ENCODE peak calls at places on chromosomes 13 and 19, in four cellular contexts. Y is H9, S is neural progenitor cell, O is IMR-90. E is an unnamed sample.

GRCh38 chr13:73973156-73973555 is 161.0 kb downstream of the KLF12 start:
- DNase-seq in Y (no peak), S (no peak), O (no peak), E (no peak)

GRCh38 chr13:41610426-41610825 is 153.1 kb downstream of the RGCC start:
- DNase-seq in S (no peak), Y (no peak), O (peak), E (peak)

GRCh38 chr13:51125495-51126226 is 14.6 kb upstream of the C13orf42 start:
- DNase-seq in Y (peak), O (peak), S (peak), E (peak)

GRCh38 chr13:71797487-71797886 is 69.5 kb downstream of the DACH1 start:
- DNase-seq in O (no peak), Y (no peak), S (no peak), E (no peak)

GRCh38 chr19:43316591-43317319 is 36.7 kb upstream of the CD177 start:
- DNase-seq in S (peak), Y (peak), O (peak), E (peak)

GRCh38 chr13:44231786-44232516 is 141.7 kb upstream of the SERP2 start:
- DNase-seq in O (peak), S (no peak), Y (peak), E (peak)

GRCh38 chr19:28963481-28964245 is 249.3 kb downstream of the UQCRFS1 start:
- DNase-seq in S (no peak), O (peak), Y (no peak), E (no peak)

GRCh38 chr13:89455741-89456140 is 1784.6 kb downstream of the SLITRK5 start:
- DNase-seq in S (no peak), Y (no peak), O (no peak), E (peak)

GRCh38 chr13:97659602-97660001 is 225.6 kb downstream of the RAP2A start:
- DNase-seq in Y (no peak), S (peak), O (peak), E (peak)

GRCh38 chr19:6213266-6213595 is 66.5 kb downstream of the MLLT1 start:
- DNase-seq in O (no peak), Y (no peak), S (no peak), E (no peak)

GRCh38 chr13:22175815-22176214 is 504.9 kb downstream of the FGF9 start:
- DNase-seq in Y (no peak), O (no peak), S (no peak), E (no peak)

GRCh38 chr13:33590936-33591335 is 227.0 kb upstream of the RFC3 start:
- DNase-seq in Y (no peak), O (no peak), S (no peak), E (no peak)

GRCh38 chr19:5536337-5536894 is 31.3 kb downstream of the TINCR start:
- DNase-seq in O (peak), S (peak), Y (peak), E (peak)

GRCh38 chr19:58558623-58559274 is 338 bp upstream of the UBE2M start:
- DNase-seq in O (peak), Y (peak), S (peak), E (peak)

GRCh38 chr13:91240341-91240740 is 107.1 kb upstream of the MIR17HG start:
- DNase-seq in S (no peak), Y (no peak), O (no peak), E (no peak)

GRCh38 chr13:27969073-27969865 is at the start of gene CDX2:
- DNase-seq in Y (peak), O (no peak), S (peak), E (no peak)

GRCh38 chr19:57363734-57364181 is 407 bp downstream of the TRAPPC2B start:
- DNase-seq in S (no peak), O (peak), Y (no peak), E (peak)

GRCh38 chr13:114109646-114110045 is 22.8 kb downstream of the RASA3 start:
- DNase-seq in S (peak), Y (no peak), O (no peak), E (no peak)

GRCh38 chr13:29753593-29754485 is 96.6 kb downstream of the UBL3 start:
- DNase-seq in S (no peak), O (peak), Y (no peak), E (no peak)

GRCh38 chr19:7986321-7987083 is 18.9 kb downstream of the ELAVL1 start:
- DNase-seq in Y (no peak), O (peak), S (no peak), E (peak)

GRCh38 chr13:113969311-113969972 is 4.4 kb downstream of the C13orf46 start:
- DNase-seq in O (no peak), Y (no peak), S (no peak), E (no peak)

GRCh38 chr19:38734176-38734425 is 10.2 kb downstream of the CAPN12 start:
- DNase-seq in S (no peak), O (no peak), Y (no peak), E (no peak)

GRCh38 chr19:4957981-4958380 is 10.9 kb upstream of the KDM4B start:
- DNase-seq in Y (no peak), O (no peak), S (no peak), E (no peak)

GRCh38 chr19:23665651-23666410 is 21.2 kb downstream of the ZNF675 start:
- DNase-seq in O (no peak), Y (no peak), S (no peak), E (no peak)

GRCh38 chr13:23510979-23511735 is 59.1 kb upstream of the TNFRSF19 start:
- DNase-seq in Y (no peak), O (peak), S (peak), E (peak)

GRCh38 chr13:73879346-73880020 is 254.7 kb downstream of the KLF12 start:
- DNase-seq in O (peak), S (no peak), Y (no peak), E (peak)

GRCh38 chr19:6476155-6476895 is 5.3 kb downstream of the DENND1C start:
- DNase-seq in S (peak), Y (peak), O (peak), E (peak)

GRCh38 chr19:55344444-55344843 is 4.8 kb downstream of the KMT5C start:
- DNase-seq in Y (no peak), S (no peak), O (no peak), E (peak)

GRCh38 chr19:46218160-46218559 is 11.4 kb upstream of the IGFL1 start:
- DNase-seq in S (peak), Y (peak), O (peak), E (peak)

GRCh38 chr13:83563499-83563898 is 318.8 kb downstream of the SLITRK1 start:
- DNase-seq in O (no peak), S (peak), Y (peak), E (no peak)

GRCh38 chr19:55348317-55349034 is 6.0 kb downstream of the COX6B2 start:
- DNase-seq in S (peak), O (no peak), Y (peak), E (no peak)

GRCh38 chr13:111458001-111458531 is 137.6 kb downstream of the TEX29 start:
- DNase-seq in Y (no peak), O (no peak), S (no peak), E (no peak)

GRCh38 chr19:48928164-48929005 is 5.1 kb upstream of the DHDH start:
- DNase-seq in Y (no peak), S (no peak), O (peak), E (peak)

GRCh38 chr13:44765076-44765475 is 188.9 kb upstream of the TSC22D1 start:
- DNase-seq in O (no peak), Y (no peak), S (peak), E (no peak)

GRCh38 chr19:6589711-6590457 is 1.1 kb downstream of the CD70 start:
- DNase-seq in O (no peak), Y (no peak), S (no peak), E (no peak)

GRCh38 chr19:51333836-51334460 is 8.0 kb downstream of the VSIG10L start:
- DNase-seq in O (no peak), Y (peak), S (no peak), E (no peak)
- H2AFZ ChIP-seq in O (no peak), Y (no peak), S (no peak), E (no peak)

GRCh38 chr13:101449971-101450748 is 2.3 kb upstream of the ITGBL1 start:
- DNase-seq in Y (no peak), S (no peak), O (peak), E (peak)
- H3K9ac ChIP-seq in Y (no peak), S (no peak), O (peak), E (no peak)

DNA sequence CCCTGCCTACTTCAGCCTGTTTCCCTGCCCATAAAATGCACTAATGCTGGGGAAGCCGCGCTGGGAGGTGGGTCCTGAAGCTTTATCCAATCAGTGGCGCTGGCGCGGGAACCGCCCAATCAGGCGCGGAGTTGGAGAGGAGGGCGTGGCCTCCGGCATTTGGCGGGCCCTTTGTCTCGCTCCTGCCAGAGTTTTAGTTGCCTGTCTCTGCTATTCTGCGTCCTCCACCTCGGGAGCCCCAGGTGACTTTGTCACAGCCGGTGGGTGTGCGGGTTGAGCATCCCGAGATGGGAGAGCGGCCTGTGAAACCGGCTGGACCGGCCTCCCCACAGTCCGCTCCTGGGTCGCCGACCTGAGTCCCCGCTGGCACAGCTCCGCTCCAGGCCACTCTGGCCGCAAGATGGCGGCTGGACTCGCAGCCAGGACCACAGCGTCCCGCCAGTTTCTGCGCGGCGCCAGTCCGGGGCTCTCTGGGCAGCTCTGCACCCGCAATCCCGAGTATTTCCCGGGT is 30.7 kb upstream of the ZNF429 start:
- DNase-seq in Y (peak), O (peak), S (peak), E (peak)
- H3K4me2 ChIP-seq in Y (peak), O (peak), S (peak), E (peak)

GRCh38 chr19:53639471-53639870 is 7.7 kb downstream of the DPRX start:
- DNase-seq in S (no peak), O (no peak), Y (no peak), E (no peak)
- H2AFZ ChIP-seq in S (no peak), O (no peak), Y (no peak), E (no peak)

DNA sequence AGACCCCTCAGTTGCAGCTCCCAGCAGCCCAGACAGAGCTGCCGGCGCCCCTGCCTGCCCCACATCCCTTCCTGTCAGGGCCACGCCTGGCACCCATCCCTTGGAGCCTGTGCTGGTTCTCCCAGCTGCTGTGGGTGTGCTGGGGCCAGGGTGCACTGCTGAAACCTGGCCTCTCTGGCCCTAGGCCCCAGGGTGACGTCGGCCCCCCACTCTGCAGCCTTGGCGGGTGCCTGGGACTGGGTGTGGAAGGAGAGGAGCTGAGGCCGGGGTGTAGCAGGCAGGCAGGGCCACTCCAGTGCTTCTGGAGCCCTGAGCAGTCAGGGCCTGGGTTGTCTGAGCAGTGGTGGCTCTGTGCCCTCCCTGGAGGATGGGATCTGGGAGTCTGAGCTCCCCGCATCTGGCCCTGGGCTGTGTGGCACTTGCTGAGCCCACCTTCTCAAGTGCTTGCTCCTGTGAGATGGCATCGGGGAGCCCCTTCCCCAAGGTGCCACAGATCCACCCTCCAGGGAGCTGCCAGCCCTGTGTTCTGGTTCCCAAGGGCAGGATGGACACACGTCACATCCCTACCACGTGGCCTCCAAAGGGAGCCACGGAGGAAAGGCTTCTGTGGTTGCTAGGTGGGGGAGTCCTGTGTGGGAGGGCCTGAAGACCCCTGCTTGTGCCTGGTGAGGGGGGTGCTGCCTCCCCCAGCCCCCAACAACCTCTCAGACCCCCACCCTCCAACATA is 5.2 kb downstream of the PLEKHJ1 start:
- DNase-seq in O (no peak), Y (no peak), S (no peak), E (no peak)
- H3K9ac ChIP-seq in O (no peak), Y (no peak), S (no peak), E (no peak)

DNA sequence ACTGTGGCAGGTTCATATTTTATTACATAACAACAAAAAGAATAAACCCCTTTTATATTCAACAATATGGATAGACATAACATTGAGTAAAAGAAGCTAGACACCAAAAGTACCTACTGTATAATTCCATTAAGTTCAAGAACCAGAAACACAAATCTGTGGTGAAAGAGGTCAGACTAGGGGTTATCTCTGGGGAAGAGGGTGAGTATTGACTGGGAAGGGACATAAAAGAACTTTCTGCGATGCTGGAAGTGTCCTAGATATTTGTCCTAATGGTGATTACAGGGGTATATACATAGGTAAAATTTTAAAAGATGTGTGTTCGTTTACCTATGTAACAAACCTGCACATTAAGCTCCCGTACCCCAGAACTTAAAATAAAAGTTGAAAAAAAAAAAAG is 103.0 kb downstream of the SUCLA2 start:
- DNase-seq in O (no peak), S (no peak), Y (no peak), E (no peak)
- H3K4me2 ChIP-seq in O (no peak), S (no peak), Y (no peak), E (no peak)

GRCh38 chr13:40230833-40231266 is 435.6 kb downstream of the FOXO1 start:
- DNase-seq in O (no peak), S (no peak), Y (no peak), E (peak)
- H2AFZ ChIP-seq in O (no peak), S (no peak), Y (no peak), E (no peak)